ENCODE peak calls at places on chromosomes 6 and 20, in nine cellular contexts. M is GM20000; T is choroid plexus epithelial cell; L is sigmoid colon; Q is naive thymus-derived CD8-positive, alpha-beta T cell; Z is stomach; E is stimulated activated CD4-positive, alpha-beta T cell treated with anti-CD3 and anti-CD28 coated beads, Interleukin-4, amount 100 ng/mL, for 1 hour; I is left ventricle myocardium inferior; P is non-pigmented ciliary epithelial cell. C is an unnamed sample.

GRCh38 chr6:74969591-74970267 is 236.1 kb downstream of the COL12A1 start:
- DNase-seq in M (no peak), T (peak; percentile 30), L (no peak), Q (no peak), Z (no peak), E (no peak), I (no peak), P (no peak), C (no peak)

GRCh38 chr6:25354078-25354940 is 75.1 kb downstream of the CARMIL1 start:
- DNase-seq in M (no peak), T (peak; percentile 19), L (no peak), Q (no peak), Z (no peak), E (no peak), I (no peak), P (no peak), C (no peak)

GRCh38 chr20:31861346-31862156 is 8.8 kb downstream of the DUSP15 start:
- DNase-seq in M (peak; percentile 95), T (peak; percentile 63), L (no peak), Q (peak; percentile 66), Z (peak; percentile 58), E (peak; percentile 71), I (peak; percentile 59), P (no peak), C (no peak)

GRCh38 chr6:4920914-4921410 is 82.9 kb downstream of the RPP40 start:
- DNase-seq in M (no peak), T (no peak), L (no peak), Q (no peak), Z (no peak), E (no peak), I (no peak), P (no peak), C (no peak)

GRCh38 chr6:137816133-137816579 is 50.9 kb upstream of the TNFAIP3 start:
- DNase-seq in M (no peak), T (peak; percentile 42), L (no peak), Q (no peak), Z (no peak), E (no peak), I (no peak), P (no peak), C (no peak)

GRCh38 chr6:147905721-147906120 is 397.2 kb downstream of the SAMD5 start:
- DNase-seq in M (no peak), T (peak; percentile 52), L (no peak), Q (no peak), Z (no peak), E (no peak), I (no peak), P (no peak), C (no peak)

GRCh38 chr6:167403427-167403826 is 78.5 kb downstream of the TTLL2 start:
- DNase-seq in M (no peak), T (no peak), L (no peak), Q (no peak), Z (no peak), E (no peak), I (no peak), P (no peak), C (no peak)

GRCh38 chr20:22341508-22341907 is 242.9 kb downstream of the FOXA2 start:
- DNase-seq in M (no peak), T (peak; percentile 8), L (no peak), Q (no peak), Z (no peak), E (no peak), I (no peak), P (no peak), C (no peak)

GRCh38 chr6:10140824-10141223 is 274.1 kb downstream of the TFAP2A start:
- DNase-seq in M (no peak), T (peak; percentile 2), L (no peak), Q (no peak), Z (no peak), E (no peak), I (no peak), P (no peak), C (no peak)

GRCh38 chr20:37940161-37940560 is 37.2 kb downstream of the VSTM2L start:
- DNase-seq in M (no peak), T (no peak), L (no peak), Q (no peak), Z (peak; percentile 14), E (no peak), I (no peak), P (no peak), C (no peak)

GRCh38 chr6:13814938-13815575 is 700 bp upstream of the MCUR1 start:
- DNase-seq in M (peak; percentile 20), T (peak; percentile 9), L (no peak), Q (no peak), Z (no peak), E (no peak), I (no peak), P (no peak), C (no peak)

GRCh38 chr6:82704048-82704447 is 340.4 kb downstream of the TPBG start:
- DNase-seq in M (no peak), T (peak; percentile 13), L (no peak), Q (no peak), Z (no peak), E (no peak), I (no peak), P (no peak), C (no peak)

GRCh38 chr6:138682722-138683521 is 90.6 kb upstream of the CCDC28A start:
- DNase-seq in M (no peak), T (peak; percentile 90), L (no peak), Q (no peak), Z (no peak), E (no peak), I (no peak), P (no peak), C (no peak)

GRCh38 chr6:132843316-132844040 is 29.1 kb downstream of the RPS12 start:
- DNase-seq in M (no peak), T (no peak), L (no peak), Q (no peak), Z (no peak), E (no peak), I (no peak), P (no peak), C (no peak)

GRCh38 chr6:38773338-38773737 is 58.2 kb downstream of the DNAH8 start:
- DNase-seq in M (peak; percentile 35), T (no peak), L (no peak), Q (no peak), Z (no peak), E (no peak), I (no peak), P (no peak), C (no peak)

GRCh38 chr20:36856691-36857635 is 19.0 kb upstream of the TLDC2 start:
- DNase-seq in M (no peak), T (peak; percentile 69), L (no peak), Q (peak; percentile 45), Z (no peak), E (no peak), I (no peak), P (no peak), C (no peak)

GRCh38 chr20:25017257-25017803 is 24.8 kb upstream of the APMAP start:
- DNase-seq in M (no peak), T (no peak), L (peak; percentile 57), Q (no peak), Z (peak; percentile 98), E (no peak), I (no peak), P (no peak), C (no peak)

GRCh38 chr6:130020106-130020851 is 1.9 kb downstream of the L3MBTL3 start:
- DNase-seq in M (peak; percentile 54), T (no peak), L (peak; percentile 68), Q (peak; percentile 22), Z (peak; percentile 26), E (peak; percentile 45), I (peak; percentile 33), P (no peak), C (no peak)

GRCh38 chr6:129701721-129702455 is 8.1 kb downstream of the ARHGAP18 start:
- DNase-seq in M (no peak), T (peak; percentile 50), L (no peak), Q (no peak), Z (no peak), E (no peak), I (no peak), P (peak; percentile 36), C (no peak)

GRCh38 chr20:53354314-53354713 is 239.3 kb downstream of the ZNF217 start:
- DNase-seq in M (no peak), T (no peak), L (no peak), Q (no peak), Z (no peak), E (no peak), I (no peak), P (no peak), C (no peak)

GRCh38 chr6:90175627-90176538 is 120.8 kb downstream of the BACH2 start:
- DNase-seq in M (peak; percentile 14), T (no peak), L (no peak), Q (no peak), Z (no peak), E (peak; percentile 60), I (no peak), P (no peak), C (no peak)

GRCh38 chr6:96837138-96837971 is at the start of gene GPR63:
- DNase-seq in M (peak; percentile 93), T (peak; percentile 78), L (peak; percentile 87), Q (peak; percentile 18), Z (peak; percentile 68), E (peak; percentile 64), I (peak; percentile 40), P (peak; percentile 45), C (no peak)

GRCh38 chr6:158040051-158040803 is 58.6 kb downstream of the SYNJ2 start:
- DNase-seq in M (peak; percentile 58), T (peak; percentile 98), L (peak; percentile 71), Q (no peak), Z (no peak), E (peak; percentile 24), I (no peak), P (peak; percentile 99), C (no peak)

GRCh38 chr6:42958125-42958524 is 2.4 kb upstream of the GNMT start:
- DNase-seq in M (no peak), T (peak; percentile 20), L (no peak), Q (no peak), Z (no peak), E (no peak), I (no peak), P (no peak), C (no peak)

GRCh38 chr20:38386004-38386403 is 39.7 kb downstream of the LBP start:
- DNase-seq in M (no peak), T (no peak), L (no peak), Q (no peak), Z (no peak), E (no peak), I (no peak), P (no peak), C (no peak)

GRCh38 chr6:16337280-16337975 is 99.0 kb downstream of the GMPR start:
- DNase-seq in M (no peak), T (peak; percentile 55), L (peak; percentile 96), Q (no peak), Z (peak; percentile 70), E (no peak), I (peak; percentile 97), P (no peak), C (no peak)

GRCh38 chr6:8017276-8017701 is 46.9 kb downstream of the BLOC1S5 start:
- DNase-seq in M (peak; percentile 16), T (peak; percentile 53), L (no peak), Q (no peak), Z (no peak), E (no peak), I (no peak), P (no peak), C (no peak)

GRCh38 chr6:79227445-79227844 is 7.0 kb downstream of the HMGN3 start:
- DNase-seq in M (no peak), T (no peak), L (no peak), Q (no peak), Z (no peak), E (no peak), I (no peak), P (no peak), C (no peak)

GRCh38 chr6:87909849-87910248 is 137.8 kb upstream of the SPACA1 start:
- DNase-seq in M (no peak), T (peak; percentile 91), L (no peak), Q (no peak), Z (no peak), E (no peak), I (no peak), P (peak; percentile 56), C (no peak)

GRCh38 chr6:161744211-161745067 is 470.6 kb upstream of the AGPAT4 start:
- DNase-seq in M (no peak), T (peak; percentile 57), L (no peak), Q (no peak), Z (no peak), E (no peak), I (no peak), P (no peak), C (no peak)

GRCh38 chr6:43978473-43979360 is 148.5 kb downstream of the MRPL14 start:
- DNase-seq in M (no peak), T (no peak), L (no peak), Q (no peak), Z (no peak), E (no peak), I (no peak), P (no peak), C (no peak)